ENCODE peak calls at places on chromosomes 12 and 14, in five cellular contexts. V, W, Q, M and H are unnamed samples.

GRCh38 chr14:20460458-20461229 is 590 bp downstream of the PIP4P1 start:
- DNase-seq in V (peak), W (no peak), Q (no peak), M (no peak), H (no peak)

GRCh38 chr12:54588110-54588831 is at the start of gene PPP1R1A:
- DNase-seq in V (no peak), W (no peak), Q (no peak), M (peak), H (no peak)

GRCh38 chr12:2250797-2251196 is 198.0 kb downstream of the CACNA1C start:
- DNase-seq in V (no peak), W (peak), Q (no peak), M (no peak), H (no peak)

GRCh38 chr12:24212496-24212895 is 263.0 kb upstream of the SOX5 start:
- DNase-seq in V (no peak), W (no peak), Q (no peak), M (no peak), H (no peak)

GRCh38 chr14:100303925-100304324 is 2.3 kb downstream of the SLC25A29 start:
- DNase-seq in V (no peak), W (no peak), Q (no peak), M (no peak), H (no peak)

GRCh38 chr12:48903982-48904411 is 21.3 kb downstream of the FKBP11 start:
- DNase-seq in V (peak), W (peak), Q (peak), M (peak), H (peak)

GRCh38 chr12:64171715-64172114 is 50.4 kb downstream of the KICS2 start:
- DNase-seq in V (no peak), W (peak), Q (no peak), M (no peak), H (no peak)

GRCh38 chr12:113781415-113782198 is 184.5 kb downstream of the RBM19 start:
- DNase-seq in V (no peak), W (no peak), Q (no peak), M (no peak), H (no peak)

GRCh38 chr14:87847216-87847615 is 145.8 kb downstream of the GALC start:
- DNase-seq in V (no peak), W (no peak), Q (no peak), M (no peak), H (no peak)

GRCh38 chr14:69041783-69042182 is 62.7 kb upstream of the ACTN1 start:
- DNase-seq in V (no peak), W (no peak), Q (no peak), M (no peak), H (no peak)

GRCh38 chr12:122088181-122088810 is 9.7 kb downstream of the MLXIP start:
- DNase-seq in V (no peak), W (no peak), Q (no peak), M (no peak), H (no peak)

GRCh38 chr12:116939734-116940133 is 29.0 kb downstream of the FBXW8 start:
- DNase-seq in V (no peak), W (no peak), Q (no peak), M (no peak), H (no peak)

GRCh38 chr12:121803861-121804416 is at the start of gene SETD1B:
- DNase-seq in V (peak), W (peak), Q (peak), M (peak), H (no peak)

GRCh38 chr12:69732088-69732487 is 6.6 kb upstream of the RAB3IP start:
- DNase-seq in V (no peak), W (peak), Q (no peak), M (no peak), H (no peak)

GRCh38 chr12:113208041-113208934 is 13.0 kb upstream of the TPCN1 start:
- DNase-seq in V (no peak), W (no peak), Q (no peak), M (peak), H (no peak)

GRCh38 chr12:102197789-102198188 is at the start of gene PMCH:
- DNase-seq in V (no peak), W (peak), Q (no peak), M (no peak), H (no peak)

GRCh38 chr12:44381341-44381740 is 494.8 kb downstream of the NELL2 start:
- DNase-seq in V (no peak), W (no peak), Q (no peak), M (no peak), H (no peak)

GRCh38 chr14:105857223-105857815 is 330.9 kb downstream of the TMEM121 start:
- DNase-seq in V (no peak), W (no peak), Q (no peak), M (no peak), H (peak)

GRCh38 chr14:33848706-33849454 is 102.0 kb downstream of the EGLN3 start:
- DNase-seq in V (peak), W (peak), Q (peak), M (peak), H (no peak)

GRCh38 chr12:70608184-70608583 is 29.0 kb downstream of the PTPRB start:
- DNase-seq in V (no peak), W (no peak), Q (no peak), M (no peak), H (no peak)

GRCh38 chr12:80805106-80805505 is 88.4 kb downstream of the MYF5 start:
- DNase-seq in V (no peak), W (no peak), Q (no peak), M (no peak), H (no peak)

GRCh38 chr12:67320614-67321305 is 51.6 kb downstream of the CAND1 start:
- DNase-seq in V (no peak), W (peak), Q (no peak), M (no peak), H (no peak)

GRCh38 chr12:3305464-3305863 is 185.5 kb upstream of the PRMT8 start:
- DNase-seq in V (no peak), W (no peak), Q (no peak), M (no peak), H (no peak)

GRCh38 chr12:121765573-121765972 is 27.9 kb downstream of the RHOF start:
- DNase-seq in V (peak), W (peak), Q (no peak), M (no peak), H (no peak)

GRCh38 chr12:65823481-65824313 is 586 bp upstream of the HMGA2 start:
- DNase-seq in V (no peak), W (no peak), Q (no peak), M (no peak), H (peak)